ENCODE peak calls at places on chromosomes 4 and X, in seven cellular contexts. One of them, this sample, is unnamed.

GRCh38 chr4:2843909-2844584 is 403 bp downstream of the ADD1 start:
- DNase-seq in cardiac muscle cell: peak; percentile 49
- DNase-seq in GM23248: peak; percentile 67
- DNase-seq in lung: peak; percentile 48
- DNase-seq in hepatocyte: peak; percentile 8
- DNase-seq in pancreas: peak; percentile 62
- DNase-seq in ovary: peak; percentile 58
- DNase-seq in this sample: peak; percentile 50

GRCh38 chr4:140924761-140925392 is 168.7 kb upstream of the TBC1D9 start:
- DNase-seq in ovary: no peak
- DNase-seq in hepatocyte: no peak
- DNase-seq in GM23248: no peak
- DNase-seq in lung: no peak
- DNase-seq in pancreas: no peak
- DNase-seq in cardiac muscle cell: no peak
- DNase-seq in this sample: no peak

GRCh38 chr4:184506527-184507121 is 32.3 kb upstream of the IRF2 start:
- DNase-seq in GM23248: peak; percentile 23
- DNase-seq in cardiac muscle cell: no peak
- DNase-seq in pancreas: no peak
- DNase-seq in lung: no peak
- DNase-seq in ovary: no peak
- DNase-seq in hepatocyte: no peak
- DNase-seq in this sample: no peak

GRCh38 chr4:14877246-14878220 is 124.7 kb upstream of the CPEB2 start:
- DNase-seq in cardiac muscle cell: peak; percentile 70
- DNase-seq in ovary: no peak
- DNase-seq in lung: peak; percentile 35
- DNase-seq in hepatocyte: no peak
- DNase-seq in pancreas: no peak
- DNase-seq in GM23248: no peak
- DNase-seq in this sample: no peak

GRCh38 chrX:12898073-12898472 is 8.3 kb upstream of the TLR8 start:
- DNase-seq in pancreas: no peak
- DNase-seq in lung: no peak
- DNase-seq in GM23248: no peak
- DNase-seq in ovary: no peak
- DNase-seq in hepatocyte: no peak
- DNase-seq in cardiac muscle cell: no peak
- DNase-seq in this sample: no peak

GRCh38 chrX:74450803-74451449 is 29.6 kb downstream of the SLC16A2 start:
- DNase-seq in pancreas: no peak
- DNase-seq in lung: no peak
- DNase-seq in cardiac muscle cell: peak; percentile 91
- DNase-seq in GM23248: peak; percentile 90
- DNase-seq in ovary: no peak
- DNase-seq in hepatocyte: peak; percentile 40
- DNase-seq in this sample: no peak

GRCh38 chr4:3387154-3387942 is 54.4 kb upstream of the HGFAC start:
- DNase-seq in GM23248: no peak
- DNase-seq in hepatocyte: no peak
- DNase-seq in cardiac muscle cell: no peak
- DNase-seq in ovary: peak; percentile 14
- DNase-seq in lung: no peak
- DNase-seq in pancreas: no peak
- DNase-seq in this sample: no peak

GRCh38 chr4:37073226-37073840 is 171.2 kb upstream of the NWD2 start:
- DNase-seq in GM23248: no peak
- DNase-seq in cardiac muscle cell: no peak
- DNase-seq in ovary: no peak
- DNase-seq in lung: no peak
- DNase-seq in pancreas: no peak
- DNase-seq in hepatocyte: no peak
- DNase-seq in this sample: no peak

GRCh38 chr4:8589831-8590545 is 2.6 kb upstream of the CPZ start:
- DNase-seq in pancreas: no peak
- DNase-seq in ovary: no peak
- DNase-seq in cardiac muscle cell: no peak
- DNase-seq in lung: no peak
- DNase-seq in GM23248: peak; percentile 72
- DNase-seq in hepatocyte: no peak
- DNase-seq in this sample: no peak

GRCh38 chr4:8591626-8592365 is 769 bp upstream of the CPZ start:
- DNase-seq in lung: no peak
- DNase-seq in hepatocyte: no peak
- DNase-seq in ovary: no peak
- DNase-seq in GM23248: no peak
- DNase-seq in pancreas: peak; percentile 10
- DNase-seq in cardiac muscle cell: no peak
- DNase-seq in this sample: no peak

GRCh38 chr4:8591114-8591513 is 1.5 kb upstream of the CPZ start:
- DNase-seq in hepatocyte: no peak
- DNase-seq in GM23248: no peak
- DNase-seq in lung: no peak
- DNase-seq in cardiac muscle cell: no peak
- DNase-seq in pancreas: peak; percentile 3
- DNase-seq in ovary: no peak
- DNase-seq in this sample: no peak

GRCh38 chr4:8589336-8589735 is 3.2 kb upstream of the CPZ start:
- DNase-seq in pancreas: no peak
- DNase-seq in hepatocyte: no peak
- DNase-seq in GM23248: no peak
- DNase-seq in cardiac muscle cell: no peak
- DNase-seq in lung: no peak
- DNase-seq in ovary: peak; percentile 10
- DNase-seq in this sample: no peak

GRCh38 chr4:8590546-8590880 is 2.1 kb upstream of the CPZ start:
- DNase-seq in cardiac muscle cell: no peak
- DNase-seq in ovary: no peak
- DNase-seq in lung: no peak
- DNase-seq in GM23248: no peak
- DNase-seq in hepatocyte: no peak
- DNase-seq in pancreas: peak; percentile 11
- DNase-seq in this sample: no peak
- H3K4me1 ChIP-seq in cardiac muscle cell: peaks cover 7% of the 10 kb centered on the region
- H3K4me1 ChIP-seq in ovary: peaks cover 16% of the 10 kb centered on the region
- H3K4me1 ChIP-seq in lung: no peaks in the 10 kb centered on the region
- H3K4me1 ChIP-seq in GM23248: peaks cover 12% of the 10 kb centered on the region
- H3K4me1 ChIP-seq in hepatocyte: peaks cover 24% of the 10 kb centered on the region
- H3K4me1 ChIP-seq in pancreas: no peaks in the 10 kb centered on the region
- H3K4me1 ChIP-seq in this sample: no peaks in the 10 kb centered on the region

DNA sequence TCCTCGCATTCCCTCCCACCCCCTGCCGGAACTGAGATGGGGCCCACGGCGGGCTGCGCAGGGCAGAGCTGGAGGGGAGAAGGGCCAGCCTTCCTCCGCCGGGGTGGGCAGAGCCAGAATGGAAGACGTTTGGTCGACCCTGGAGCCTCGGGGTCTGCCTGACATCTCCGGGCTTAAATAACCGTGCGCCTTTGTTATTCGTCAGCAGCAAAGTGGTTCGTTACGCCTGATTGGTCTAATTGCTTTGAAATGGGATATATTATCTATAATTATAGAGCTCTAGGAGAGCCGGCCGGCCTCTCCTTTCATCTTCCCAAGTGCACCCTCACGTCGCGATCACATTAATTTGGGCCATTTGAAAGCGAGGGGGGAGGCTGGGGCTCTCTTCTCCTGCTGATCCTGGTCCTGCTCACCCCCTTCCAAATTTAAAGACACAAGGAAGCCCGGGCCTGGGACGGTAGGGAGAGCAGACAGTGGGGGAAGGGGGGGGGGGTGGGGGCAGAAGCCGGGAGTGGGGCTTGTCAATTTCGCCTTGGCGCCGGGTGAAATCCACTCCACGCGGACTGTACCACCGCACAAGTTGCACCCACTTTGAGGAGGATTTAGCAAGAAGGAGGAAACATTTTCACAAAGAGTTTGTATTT is 4.7 kb upstream of the MSX1 start:
- DNase-seq in lung: no peak
- DNase-seq in GM23248: no peak
- DNase-seq in hepatocyte: no peak
- DNase-seq in cardiac muscle cell: no peak
- DNase-seq in ovary: no peak
- DNase-seq in pancreas: no peak
- DNase-seq in this sample: no peak
- H3K27me3 ChIP-seq in lung: peaks cover 10% of the 10 kb centered on the region
- H3K27me3 ChIP-seq in GM23248: no peaks in the 10 kb centered on the region
- H3K27me3 ChIP-seq in hepatocyte: peaks cover 68% of the 10 kb centered on the region
- H3K27me3 ChIP-seq in cardiac muscle cell: peaks cover 90% of the 10 kb centered on the region
- H3K27me3 ChIP-seq in ovary: no peaks in the 10 kb centered on the region
- H3K27me3 ChIP-seq in pancreas: no peaks in the 10 kb centered on the region
- H3K27me3 ChIP-seq in this sample: peaks cover 5% of the 10 kb centered on the region

DNA sequence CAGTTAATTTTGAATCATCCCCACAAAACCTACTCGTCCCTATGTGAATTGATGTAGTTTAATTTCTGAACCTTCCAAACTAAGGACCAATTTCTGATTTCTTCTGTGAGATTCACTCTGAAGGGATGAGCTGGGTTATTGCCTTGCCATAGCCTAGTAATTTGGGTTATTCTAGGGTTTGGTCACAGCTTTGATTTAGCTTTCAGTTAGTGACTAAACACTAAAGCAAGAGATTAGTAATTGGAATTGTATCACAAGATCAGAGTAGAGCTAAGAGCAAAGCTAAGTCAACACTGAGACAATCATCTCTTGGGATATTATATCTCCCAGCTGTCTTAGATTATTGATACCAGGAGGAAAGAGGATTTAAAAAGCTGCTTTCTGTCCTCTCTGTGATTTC is 588.0 kb downstream of the CCSER1 start:
- DNase-seq in hepatocyte: no peak
- DNase-seq in pancreas: no peak
- DNase-seq in lung: no peak
- DNase-seq in cardiac muscle cell: no peak
- DNase-seq in GM23248: no peak
- DNase-seq in ovary: no peak
- DNase-seq in this sample: no peak
- H3K27ac ChIP-seq in hepatocyte: no peak overlapping the region
- H3K27ac ChIP-seq in pancreas: no peak overlapping the region
- H3K27ac ChIP-seq in lung: no peak overlapping the region
- H3K27ac ChIP-seq in cardiac muscle cell: no peak overlapping the region
- H3K27ac ChIP-seq in GM23248: no peak overlapping the region
- H3K27ac ChIP-seq in ovary: no peak overlapping the region
- H3K27ac ChIP-seq in this sample: no peak overlapping the region

GRCh38 chr4:16603178-16603577 is 295.3 kb downstream of the LDB2 start:
- DNase-seq in cardiac muscle cell: no peak
- DNase-seq in pancreas: no peak
- DNase-seq in ovary: no peak
- DNase-seq in hepatocyte: no peak
- DNase-seq in lung: no peak
- DNase-seq in GM23248: no peak
- DNase-seq in this sample: no peak
- H3K4me1 ChIP-seq in cardiac muscle cell: no peaks in the 10 kb centered on the region
- H3K4me1 ChIP-seq in pancreas: no peaks in the 10 kb centered on the region
- H3K4me1 ChIP-seq in ovary: peaks cover 5% of the 10 kb centered on the region
- H3K4me1 ChIP-seq in hepatocyte: peaks cover 3% of the 10 kb centered on the region
- H3K4me1 ChIP-seq in lung: no peaks in the 10 kb centered on the region
- H3K4me1 ChIP-seq in GM23248: peaks cover 24% of the 10 kb centered on the region
- H3K4me1 ChIP-seq in this sample: no peaks in the 10 kb centered on the region

DNA sequence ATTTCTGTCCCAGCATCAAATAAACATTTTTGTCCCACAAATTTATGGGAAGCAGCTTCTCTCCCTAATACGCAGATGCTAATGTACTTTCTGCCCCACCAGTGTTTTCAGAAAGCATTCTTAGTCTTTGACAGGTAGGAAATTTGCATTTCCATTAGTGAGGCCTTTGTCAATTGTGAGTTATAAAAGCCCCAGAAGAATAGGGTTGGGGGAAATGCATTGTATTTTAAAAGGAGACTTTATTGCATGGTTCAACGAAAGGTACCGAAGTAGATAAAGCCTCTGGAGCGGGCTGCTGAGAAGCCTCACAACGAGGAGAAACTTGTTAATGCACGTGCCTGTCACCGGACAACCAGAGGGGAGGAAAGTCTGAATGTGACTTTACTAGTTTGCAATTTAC is 63.5 kb downstream of the DCTD start:
- DNase-seq in hepatocyte: no peak
- DNase-seq in cardiac muscle cell: no peak
- DNase-seq in pancreas: no peak
- DNase-seq in GM23248: no peak
- DNase-seq in lung: no peak
- DNase-seq in ovary: no peak
- DNase-seq in this sample: no peak
- H3K27me3 ChIP-seq in hepatocyte: no peaks in the 10 kb centered on the region
- H3K27me3 ChIP-seq in cardiac muscle cell: no peaks in the 10 kb centered on the region
- H3K27me3 ChIP-seq in pancreas: no peaks in the 10 kb centered on the region
- H3K27me3 ChIP-seq in GM23248: no peaks in the 10 kb centered on the region
- H3K27me3 ChIP-seq in lung: no peaks in the 10 kb centered on the region
- H3K27me3 ChIP-seq in ovary: no peaks in the 10 kb centered on the region
- H3K27me3 ChIP-seq in this sample: no peaks in the 10 kb centered on the region